ENCODE peak calls at places on chromosomes 12 and 14, in four cellular contexts. One of them, this sample, is unnamed.

GRCh38 chr14:31977001-31977556 is 100.0 kb upstream of the ARHGAP5 start:
- DNase-seq in stimulated activated naive CD8-positive, alpha-beta T cell treated with anti-CD3 and anti-CD28 coated beads, Interleukin-15, Interleukin-2, amounts not matched to agents 100 U/mL and 50 U/mL, for 24 hours: no peak
- DNase-seq in frontal cortex: no peak
- DNase-seq in H7: no peak
- DNase-seq in this sample: no peak

GRCh38 chr14:71141701-71142374 is 234.6 kb downstream of the PCNX1 start:
- DNase-seq in stimulated activated naive CD8-positive, alpha-beta T cell treated with anti-CD3 and anti-CD28 coated beads, Interleukin-15, Interleukin-2, amounts not matched to agents 100 U/mL and 50 U/mL, for 24 hours: peak; percentile 36
- DNase-seq in frontal cortex: no peak
- DNase-seq in H7: no peak
- DNase-seq in this sample: no peak

GRCh38 chr12:20624718-20625117 is 70.4 kb upstream of the SLCO1C1 start:
- DNase-seq in stimulated activated naive CD8-positive, alpha-beta T cell treated with anti-CD3 and anti-CD28 coated beads, Interleukin-15, Interleukin-2, amounts not matched to agents 100 U/mL and 50 U/mL, for 24 hours: no peak
- DNase-seq in frontal cortex: no peak
- DNase-seq in H7: peak; percentile 1
- DNase-seq in this sample: no peak

GRCh38 chr12:132313182-132313581 is 16.2 kb downstream of the GALNT9 start:
- DNase-seq in stimulated activated naive CD8-positive, alpha-beta T cell treated with anti-CD3 and anti-CD28 coated beads, Interleukin-15, Interleukin-2, amounts not matched to agents 100 U/mL and 50 U/mL, for 24 hours: no peak
- DNase-seq in frontal cortex: no peak
- DNase-seq in H7: no peak
- DNase-seq in this sample: no peak

GRCh38 chr12:65941388-65941787 is 117.1 kb downstream of the HMGA2 start:
- DNase-seq in stimulated activated naive CD8-positive, alpha-beta T cell treated with anti-CD3 and anti-CD28 coated beads, Interleukin-15, Interleukin-2, amounts not matched to agents 100 U/mL and 50 U/mL, for 24 hours: no peak
- DNase-seq in frontal cortex: no peak
- DNase-seq in H7: no peak
- DNase-seq in this sample: no peak

GRCh38 chr12:92930421-92930820 is 1.3 kb upstream of the EEA1 start:
- DNase-seq in stimulated activated naive CD8-positive, alpha-beta T cell treated with anti-CD3 and anti-CD28 coated beads, Interleukin-15, Interleukin-2, amounts not matched to agents 100 U/mL and 50 U/mL, for 24 hours: no peak
- DNase-seq in frontal cortex: no peak
- DNase-seq in H7: no peak
- DNase-seq in this sample: no peak

GRCh38 chr12:3135522-3136461 is 58.6 kb downstream of the TSPAN9 start:
- DNase-seq in stimulated activated naive CD8-positive, alpha-beta T cell treated with anti-CD3 and anti-CD28 coated beads, Interleukin-15, Interleukin-2, amounts not matched to agents 100 U/mL and 50 U/mL, for 24 hours: peak; percentile 29
- DNase-seq in frontal cortex: peak; percentile 84
- DNase-seq in H7: peak; percentile 94
- DNase-seq in this sample: no peak

GRCh38 chr12:1544991-1545700 is 49.2 kb downstream of the FBXL14 start:
- DNase-seq in stimulated activated naive CD8-positive, alpha-beta T cell treated with anti-CD3 and anti-CD28 coated beads, Interleukin-15, Interleukin-2, amounts not matched to agents 100 U/mL and 50 U/mL, for 24 hours: no peak
- DNase-seq in frontal cortex: no peak
- DNase-seq in H7: peak; percentile 54
- DNase-seq in this sample: no peak

GRCh38 chr12:19194963-19195362 is 65.4 kb downstream of the PLEKHA5 start:
- DNase-seq in stimulated activated naive CD8-positive, alpha-beta T cell treated with anti-CD3 and anti-CD28 coated beads, Interleukin-15, Interleukin-2, amounts not matched to agents 100 U/mL and 50 U/mL, for 24 hours: no peak
- DNase-seq in frontal cortex: no peak
- DNase-seq in H7: no peak
- DNase-seq in this sample: no peak

GRCh38 chr12:121165316-121165715 is 32.6 kb downstream of the P2RX7 start:
- DNase-seq in stimulated activated naive CD8-positive, alpha-beta T cell treated with anti-CD3 and anti-CD28 coated beads, Interleukin-15, Interleukin-2, amounts not matched to agents 100 U/mL and 50 U/mL, for 24 hours: no peak
- DNase-seq in frontal cortex: no peak
- DNase-seq in H7: no peak
- DNase-seq in this sample: no peak

GRCh38 chr12:33876618-33877017 is 145.7 kb upstream of the ALG10 start:
- DNase-seq in stimulated activated naive CD8-positive, alpha-beta T cell treated with anti-CD3 and anti-CD28 coated beads, Interleukin-15, Interleukin-2, amounts not matched to agents 100 U/mL and 50 U/mL, for 24 hours: no peak
- DNase-seq in frontal cortex: no peak
- DNase-seq in H7: peak; percentile 1
- DNase-seq in this sample: no peak

GRCh38 chr12:32558941-32559340 is 120.2 kb upstream of the DNM1L start:
- DNase-seq in stimulated activated naive CD8-positive, alpha-beta T cell treated with anti-CD3 and anti-CD28 coated beads, Interleukin-15, Interleukin-2, amounts not matched to agents 100 U/mL and 50 U/mL, for 24 hours: no peak
- DNase-seq in frontal cortex: no peak
- DNase-seq in H7: no peak
- DNase-seq in this sample: no peak

GRCh38 chr14:52879958-52880357 is 70.9 kb downstream of the FERMT2 start:
- DNase-seq in stimulated activated naive CD8-positive, alpha-beta T cell treated with anti-CD3 and anti-CD28 coated beads, Interleukin-15, Interleukin-2, amounts not matched to agents 100 U/mL and 50 U/mL, for 24 hours: no peak
- DNase-seq in frontal cortex: no peak
- DNase-seq in H7: no peak
- DNase-seq in this sample: no peak

GRCh38 chr12:19764408-19764807 is 325.1 kb downstream of the AEBP2 start:
- DNase-seq in stimulated activated naive CD8-positive, alpha-beta T cell treated with anti-CD3 and anti-CD28 coated beads, Interleukin-15, Interleukin-2, amounts not matched to agents 100 U/mL and 50 U/mL, for 24 hours: no peak
- DNase-seq in frontal cortex: no peak
- DNase-seq in H7: no peak
- DNase-seq in this sample: no peak

GRCh38 chr12:116360579-116361403 is 83.3 kb upstream of the MED13L start:
- DNase-seq in stimulated activated naive CD8-positive, alpha-beta T cell treated with anti-CD3 and anti-CD28 coated beads, Interleukin-15, Interleukin-2, amounts not matched to agents 100 U/mL and 50 U/mL, for 24 hours: peak; percentile 52
- DNase-seq in frontal cortex: no peak
- DNase-seq in H7: no peak
- DNase-seq in this sample: no peak

GRCh38 chr12:1796515-1797010 is 23.8 kb upstream of the LRTM2 start:
- DNase-seq in stimulated activated naive CD8-positive, alpha-beta T cell treated with anti-CD3 and anti-CD28 coated beads, Interleukin-15, Interleukin-2, amounts not matched to agents 100 U/mL and 50 U/mL, for 24 hours: peak; percentile 56
- DNase-seq in frontal cortex: no peak
- DNase-seq in H7: peak; percentile 67
- DNase-seq in this sample: no peak

GRCh38 chr14:50920482-50921225 is 23.6 kb downstream of the PYGL start:
- DNase-seq in stimulated activated naive CD8-positive, alpha-beta T cell treated with anti-CD3 and anti-CD28 coated beads, Interleukin-15, Interleukin-2, amounts not matched to agents 100 U/mL and 50 U/mL, for 24 hours: no peak
- DNase-seq in frontal cortex: no peak
- DNase-seq in H7: no peak
- DNase-seq in this sample: no peak

GRCh38 chr14:62031504-62031903 is 269.3 kb downstream of the SNAPC1 start:
- DNase-seq in stimulated activated naive CD8-positive, alpha-beta T cell treated with anti-CD3 and anti-CD28 coated beads, Interleukin-15, Interleukin-2, amounts not matched to agents 100 U/mL and 50 U/mL, for 24 hours: no peak
- DNase-seq in frontal cortex: no peak
- DNase-seq in H7: no peak
- DNase-seq in this sample: no peak

GRCh38 chr12:111222520-111222919 is 146.4 kb downstream of the PHETA1 start:
- DNase-seq in stimulated activated naive CD8-positive, alpha-beta T cell treated with anti-CD3 and anti-CD28 coated beads, Interleukin-15, Interleukin-2, amounts not matched to agents 100 U/mL and 50 U/mL, for 24 hours: peak; percentile 5
- DNase-seq in frontal cortex: no peak
- DNase-seq in H7: no peak
- DNase-seq in this sample: no peak

GRCh38 chr14:29197557-29197956 is 431.0 kb downstream of the FOXG1 start:
- DNase-seq in stimulated activated naive CD8-positive, alpha-beta T cell treated with anti-CD3 and anti-CD28 coated beads, Interleukin-15, Interleukin-2, amounts not matched to agents 100 U/mL and 50 U/mL, for 24 hours: no peak
- DNase-seq in frontal cortex: no peak
- DNase-seq in H7: no peak
- DNase-seq in this sample: no peak

GRCh38 chr14:31510222-31510621 is 22.4 kb upstream of the GPR33 start:
- DNase-seq in stimulated activated naive CD8-positive, alpha-beta T cell treated with anti-CD3 and anti-CD28 coated beads, Interleukin-15, Interleukin-2, amounts not matched to agents 100 U/mL and 50 U/mL, for 24 hours: no peak
- DNase-seq in frontal cortex: no peak
- DNase-seq in H7: no peak
- DNase-seq in this sample: no peak

GRCh38 chr14:73613046-73613383 is 698 bp downstream of the ACOT6 start:
- DNase-seq in stimulated activated naive CD8-positive, alpha-beta T cell treated with anti-CD3 and anti-CD28 coated beads, Interleukin-15, Interleukin-2, amounts not matched to agents 100 U/mL and 50 U/mL, for 24 hours: no peak
- DNase-seq in frontal cortex: peak; percentile 34
- DNase-seq in H7: no peak
- DNase-seq in this sample: no peak

GRCh38 chr12:114935658-114936057 is 251.7 kb upstream of the TBX3 start:
- DNase-seq in stimulated activated naive CD8-positive, alpha-beta T cell treated with anti-CD3 and anti-CD28 coated beads, Interleukin-15, Interleukin-2, amounts not matched to agents 100 U/mL and 50 U/mL, for 24 hours: no peak
- DNase-seq in frontal cortex: no peak
- DNase-seq in H7: no peak
- DNase-seq in this sample: no peak

GRCh38 chr12:212799-213526 is 994 bp downstream of the SLC6A12 start:
- DNase-seq in stimulated activated naive CD8-positive, alpha-beta T cell treated with anti-CD3 and anti-CD28 coated beads, Interleukin-15, Interleukin-2, amounts not matched to agents 100 U/mL and 50 U/mL, for 24 hours: no peak
- DNase-seq in frontal cortex: no peak
- DNase-seq in H7: no peak
- DNase-seq in this sample: no peak

GRCh38 chr14:23539209-23539866 is 12.2 kb downstream of the ZFHX2 start:
- DNase-seq in stimulated activated naive CD8-positive, alpha-beta T cell treated with anti-CD3 and anti-CD28 coated beads, Interleukin-15, Interleukin-2, amounts not matched to agents 100 U/mL and 50 U/mL, for 24 hours: no peak
- DNase-seq in frontal cortex: peak; percentile 67
- DNase-seq in H7: peak; percentile 88
- DNase-seq in this sample: no peak

This sample was measured in C1 segment of cervical spinal cord.